ENCODE peak calls at places on chromosomes 5 and 9, in seven cellular contexts. H is RPMI7951; G is activated T-cell treated with anti-CD3 and anti-CD28 coated beads for 1 hour; Q is cardiac muscle cell; I is NCI-H82; Z is effector memory CD4-positive, alpha-beta T cell; J is Ammon's horn. P is an unnamed sample.
A peak's percentile ranks its signal among the peaks of the same experiment; 100 is the strongest.

GRCh38 chr9:135156525-135157510 is 69.3 kb downstream of the OLFM1 start:
- DNase-seq in H (peak; percentile 37), G (peak; percentile 1), Q (peak; percentile 69), I (no peak), Z (no peak), J (peak; percentile 25), P (no peak)

GRCh38 chr5:139551490-139551889 is 9.6 kb upstream of the UBE2D2 start:
- DNase-seq in H (no peak), G (no peak), Q (no peak), I (no peak), Z (no peak), J (no peak), P (no peak)

GRCh38 chr9:132731230-132731629 is 61.0 kb downstream of the GTF3C4 start:
- DNase-seq in H (no peak), G (no peak), Q (no peak), I (no peak), Z (no peak), J (no peak), P (peak; percentile 22)

GRCh38 chr5:43313854-43314457 is 744 bp upstream of the HMGCS1 start:
- DNase-seq in H (no peak), G (no peak), Q (peak; percentile 59), I (peak; percentile 43), Z (no peak), J (peak; percentile 54), P (no peak)

GRCh38 chr5:168364738-168365550 is 73.5 kb downstream of the WWC1 start:
- DNase-seq in H (peak; percentile 12), G (no peak), Q (peak; percentile 65), I (no peak), Z (no peak), J (peak; percentile 47), P (no peak)

GRCh38 chr5:120942551-120942950 is 478.5 kb downstream of the PRR16 start:
- DNase-seq in H (no peak), G (no peak), Q (peak; percentile 16), I (no peak), Z (no peak), J (no peak), P (no peak)

GRCh38 chr5:10124287-10124686 is 125.4 kb downstream of the ATPSCKMT start:
- DNase-seq in H (no peak), G (no peak), Q (no peak), I (no peak), Z (no peak), J (peak; percentile 98), P (no peak)

GRCh38 chr5:6700686-6701355 is 12.4 kb upstream of the TENT4A start:
- DNase-seq in H (no peak), G (no peak), Q (no peak), I (no peak), Z (no peak), J (no peak), P (no peak)

GRCh38 chr5:174876-175465 is 16.3 kb upstream of the LRRC14B start:
- DNase-seq in H (no peak), G (no peak), Q (no peak), I (no peak), Z (no peak), J (no peak), P (peak; percentile 67)

GRCh38 chr9:86122309-86122708 is 23.0 kb upstream of the GOLM1 start:
- DNase-seq in H (peak; percentile 7), G (no peak), Q (no peak), I (peak; percentile 30), Z (no peak), J (no peak), P (no peak)

GRCh38 chr5:81629986-81630385 is 120.9 kb downstream of the SSBP2 start:
- DNase-seq in H (no peak), G (no peak), Q (no peak), I (peak; percentile 10), Z (no peak), J (no peak), P (no peak)

GRCh38 chr9:96441798-96442445 is 8.0 kb upstream of the HABP4 start:
- DNase-seq in H (no peak), G (no peak), Q (peak; percentile 51), I (peak; percentile 79), Z (no peak), J (no peak), P (no peak)

GRCh38 chr5:31911291-31912265 is 262.5 kb downstream of the GOLPH3 start:
- DNase-seq in H (peak; percentile 52), G (no peak), Q (no peak), I (no peak), Z (no peak), J (peak; percentile 87), P (no peak)

GRCh38 chr5:111551569-111552275 is 39.4 kb upstream of the STARD4 start:
- DNase-seq in H (peak; percentile 51), G (no peak), Q (no peak), I (no peak), Z (no peak), J (no peak), P (no peak)

GRCh38 chr9:89386797-89387196 is 68.5 kb downstream of the SECISBP2 start:
- DNase-seq in H (no peak), G (no peak), Q (no peak), I (no peak), Z (no peak), J (no peak), P (no peak)

GRCh38 chr9:89781838-89782237 is 177.0 kb downstream of the GADD45G start:
- DNase-seq in H (no peak), G (no peak), Q (no peak), I (no peak), Z (no peak), J (peak; percentile 60), P (peak; percentile 60)

GRCh38 chr9:32989651-32990050 is 11.8 kb downstream of the APTX start:
- DNase-seq in H (no peak), G (no peak), Q (no peak), I (no peak), Z (no peak), J (no peak), P (no peak)

GRCh38 chr9:4365055-4365454 is 65.2 kb upstream of the GLIS3 start:
- DNase-seq in H (no peak), G (no peak), Q (no peak), I (no peak), Z (no peak), J (no peak), P (no peak)

GRCh38 chr9:127983847-127984289 is 3.1 kb upstream of the EEIG1 start:
- DNase-seq in H (no peak), G (no peak), Q (no peak), I (no peak), Z (no peak), J (no peak), P (no peak)

GRCh38 chr5:52725065-52725746 is 62.5 kb upstream of the ITGA1 start:
- DNase-seq in H (peak; percentile 70), G (peak; percentile 26), Q (no peak), I (no peak), Z (peak; percentile 54), J (no peak), P (no peak)

GRCh38 chr5:143495823-143496275 is 92.4 kb upstream of the NR3C1 start:
- DNase-seq in H (peak; percentile 54), G (no peak), Q (peak; percentile 85), I (peak; percentile 21), Z (no peak), J (peak; percentile 13), P (no peak)

GRCh38 chr9:121383715-121384114 is 13.7 kb upstream of the STOM start:
- DNase-seq in H (no peak), G (no peak), Q (no peak), I (peak; percentile 6), Z (no peak), J (no peak), P (no peak)

GRCh38 chr9:10112798-10113197 is 500.0 kb downstream of the PTPRD start:
- DNase-seq in H (no peak), G (no peak), Q (no peak), I (no peak), Z (no peak), J (no peak), P (no peak)

P was measured in cardiac septum.